ENCODE peak calls at places on chromosomes 16 and 17, in six cellular contexts. Z is SK-N-SH, G is AG04450, P is choroid plexus epithelial cell, W is AG10803, J is ovary. S is an unnamed sample.

GRCh38 chr16:66918803-66919568 is at the start of gene CDH16:
- DNase-seq in Z (no peak), G (no peak), P (no peak), W (no peak), J (no peak), S (no peak)

GRCh38 chr17:4369557-4370230 is 3.2 kb upstream of the UBE2G1 start:
- DNase-seq in Z (no peak), G (no peak), P (no peak), W (no peak), J (no peak), S (no peak)

GRCh38 chr16:24820522-24820921 is 25.2 kb upstream of the SLC5A11 start:
- DNase-seq in Z (no peak), G (no peak), P (no peak), W (peak), J (no peak), S (no peak)

GRCh38 chr17:796609-797008 is 14.5 kb downstream of the MRM3 start:
- DNase-seq in Z (no peak), G (no peak), P (no peak), W (no peak), J (no peak), S (no peak)

GRCh38 chr16:57305159-57305811 is 20.8 kb upstream of the PLLP start:
- DNase-seq in Z (no peak), G (no peak), P (no peak), W (no peak), J (peak), S (no peak)

GRCh38 chr17:71486171-71486740 is 634.6 kb upstream of the SOX9 start:
- DNase-seq in Z (no peak), G (no peak), P (peak), W (peak), J (no peak), S (peak)

GRCh38 chr17:47978324-47978723 is 7.4 kb downstream of the CDK5RAP3 start:
- DNase-seq in Z (peak), G (peak), P (peak), W (peak), J (peak), S (no peak)

GRCh38 chr16:17362191-17362590 is 108.6 kb downstream of the XYLT1 start:
- DNase-seq in Z (no peak), G (no peak), P (no peak), W (no peak), J (no peak), S (no peak)

GRCh38 chr17:30379303-30380105 is 777 bp downstream of the CPD start:
- DNase-seq in Z (peak), G (no peak), P (no peak), W (no peak), J (peak), S (no peak)

GRCh38 chr17:13869301-13869700 is 200.0 kb upstream of the COX10 start:
- DNase-seq in Z (no peak), G (no peak), P (peak), W (no peak), J (no peak), S (no peak)

GRCh38 chr17:15744091-15744676 is 12.1 kb downstream of the TBC1D26 start:
- DNase-seq in Z (peak), G (no peak), P (no peak), W (no peak), J (no peak), S (no peak)

GRCh38 chr17:65039349-65039988 is 17.1 kb downstream of the GNA13 start:
- DNase-seq in Z (no peak), G (no peak), P (no peak), W (no peak), J (no peak), S (no peak)

GRCh38 chr16:8880839-8881510 is 1.2 kb upstream of the LITAFD start:
- DNase-seq in Z (no peak), G (no peak), P (no peak), W (no peak), J (no peak), S (no peak)

DNA sequence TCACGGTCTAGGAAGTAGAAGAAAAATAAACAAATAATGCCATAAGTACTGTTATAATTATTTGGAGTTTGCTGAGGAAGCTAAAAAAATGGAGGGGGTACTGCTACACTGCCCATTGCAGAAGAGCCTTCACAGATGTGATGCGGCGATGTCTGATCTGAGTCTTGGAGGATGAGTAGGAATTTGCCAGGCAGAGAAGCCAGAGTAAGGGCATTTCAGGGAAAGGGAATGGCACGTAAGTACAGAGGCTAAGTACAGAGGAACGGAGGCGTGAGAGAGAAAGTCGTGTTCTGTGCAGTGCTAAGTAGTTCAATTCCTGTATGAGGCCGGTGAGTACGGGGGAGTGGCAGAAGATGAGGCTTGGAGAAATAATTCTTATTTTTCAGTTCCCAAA is 741 bp upstream of the GRB2 start:
- DNase-seq in Z (peak), G (no peak), P (peak), W (peak), J (no peak), S (no peak)
- H3K4me3 ChIP-seq in Z (peak), G (peak), P (peak), W (peak), J (peak), S (peak)

GRCh38 chr16:28297308-28297707 is 5.0 kb downstream of the SBK1 start:
- DNase-seq in Z (no peak), G (no peak), P (no peak), W (no peak), J (no peak), S (no peak)
- H3K4me3 ChIP-seq in Z (no peak), G (no peak), P (no peak), W (no peak), J (no peak), S (no peak)

GRCh38 chr17:36932383-36933173 is 4.7 kb upstream of the LHX1 start:
- DNase-seq in Z (peak), G (no peak), P (no peak), W (no peak), J (no peak), S (no peak)
- H3K4me3 ChIP-seq in Z (no peak), G (no peak), P (no peak), W (no peak), J (no peak), S (no peak)

GRCh38 chr16:71853413-71853812 is 7.6 kb downstream of the ATXN1L start:
- DNase-seq in Z (no peak), G (no peak), P (no peak), W (no peak), J (no peak), S (no peak)

GRCh38 chr16:71851726-71852125 is 6.0 kb downstream of the ATXN1L start:
- DNase-seq in Z (no peak), G (no peak), P (no peak), W (no peak), J (no peak), S (no peak)

GRCh38 chr16:71852561-71852960 is 6.8 kb downstream of the ATXN1L start:
- DNase-seq in Z (no peak), G (no peak), P (no peak), W (no peak), J (no peak), S (no peak)

GRCh38 chr16:71854369-71854948 is 8.7 kb downstream of the ATXN1L start:
- DNase-seq in Z (no peak), G (no peak), P (no peak), W (no peak), J (no peak), S (no peak)

GRCh38 chr16:71852146-71852545 is 6.4 kb downstream of the ATXN1L start:
- DNase-seq in Z (no peak), G (no peak), P (no peak), W (no peak), J (no peak), S (no peak)
- H3K4me3 ChIP-seq in Z (no peak), G (no peak), P (no peak), W (no peak), J (no peak), S (no peak)

DNA sequence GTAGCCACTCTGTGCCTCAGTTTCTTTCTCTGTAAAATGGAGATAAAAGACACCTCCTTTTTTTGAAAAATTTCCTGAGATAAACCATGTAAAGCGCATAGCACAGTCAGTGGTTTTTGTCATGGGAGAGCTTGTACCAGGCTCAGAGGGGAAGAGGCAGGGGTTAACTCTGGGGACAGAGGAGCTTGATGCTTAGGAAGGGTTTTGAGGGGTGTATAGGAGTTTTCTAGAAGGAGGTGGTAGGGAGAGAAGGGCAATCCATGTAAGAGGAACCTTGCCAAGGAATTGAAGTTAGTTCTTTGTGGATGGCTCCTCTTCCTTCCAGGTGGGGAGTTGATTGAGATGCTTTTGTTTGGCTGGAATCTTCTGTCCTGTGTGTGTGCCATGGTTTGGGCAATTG is 131.9 kb upstream of the GSE1 start:
- DNase-seq in Z (no peak), G (no peak), P (no peak), W (no peak), J (no peak), S (no peak)
- H3K4me3 ChIP-seq in Z (no peak), G (no peak), P (no peak), W (no peak), J (no peak), S (no peak)

GRCh38 chr17:32342603-32343325 is 791 bp upstream of the C17orf75 start:
- DNase-seq in Z (no peak), G (no peak), P (no peak), W (no peak), J (no peak), S (no peak)
- H3K4me3 ChIP-seq in Z (peak), G (no peak), P (no peak), W (peak), J (peak), S (peak)

GRCh38 chr17:81840826-81841778 is 6.3 kb upstream of the PPP1R27 start:
- DNase-seq in Z (no peak), G (no peak), P (no peak), W (no peak), J (no peak), S (no peak)
- H3K4me3 ChIP-seq in Z (no peak), G (no peak), P (no peak), W (no peak), J (no peak), S (no peak)